ENCODE peak calls at places on chromosomes 4 and X, in four cellular contexts. V is keratinocyte, L is PC-3, B is neuronal stem cell. Q is an unnamed sample. For H3K36me3 and H3K4me1, the result is how much of the 10 kb centered on the place peaks cover.

GRCh38 chrX:113947548-113947947 is 636.3 kb upstream of the HTR2C start:
- DNase-seq in V (no peak), L (no peak), B (no peak), Q (no peak)

GRCh38 chr4:145935253-145936141 is 3.1 kb downstream of the ZNF827 start:
- DNase-seq in V (no peak), L (no peak), B (no peak), Q (peak)

GRCh38 chrX:131577999-131578734 is 34.3 kb downstream of the OR13H1 start:
- DNase-seq in V (no peak), L (no peak), B (no peak), Q (no peak)

GRCh38 chrX:4240541-4241194 is 527.2 kb upstream of the PRKX start:
- DNase-seq in V (no peak), L (no peak), B (no peak), Q (no peak)

GRCh38 chr4:63965875-63966274 is 443.4 kb downstream of the TECRL start:
- DNase-seq in V (no peak), L (no peak), B (no peak), Q (no peak)

GRCh38 chrX:147848543-147849448 is 62.9 kb upstream of the FMR1 start:
- DNase-seq in V (no peak), L (no peak), B (no peak), Q (no peak)

GRCh38 chrX:35380808-35381700 is 417.1 kb upstream of the MAGEB16 start:
- DNase-seq in V (no peak), L (peak), B (no peak), Q (peak)

GRCh38 chr4:3836802-3837601 is 70.8 kb downstream of the ADRA2C start:
- DNase-seq in V (no peak), L (no peak), B (peak), Q (no peak)

GRCh38 chr4:21688596-21689265 is 259.8 kb downstream of the KCNIP4 start:
- DNase-seq in V (no peak), L (no peak), B (no peak), Q (no peak)

GRCh38 chr4:123113193-123113592 is 190.8 kb upstream of the NUDT6 start:
- DNase-seq in V (no peak), L (no peak), B (no peak), Q (no peak)

GRCh38 chr4:47442980-47443379 is 20.5 kb downstream of the COMMD8 start:
- DNase-seq in V (no peak), L (no peak), B (no peak), Q (no peak)

GRCh38 chr4:185013715-185014114 is 4.6 kb upstream of the HELT start:
- DNase-seq in V (no peak), L (no peak), B (no peak), Q (no peak)

GRCh38 chrX:13223868-13224555 is 95.8 kb downstream of the ATXN3L start:
- DNase-seq in V (peak), L (peak), B (no peak), Q (peak)

GRCh38 chrX:69616520-69617203 is 749 bp downstream of the EDA start:
- DNase-seq in V (no peak), L (no peak), B (no peak), Q (peak)

GRCh38 chr4:123398803-123399637 is 2.4 kb downstream of the SPRY1 start:
- DNase-seq in V (no peak), L (peak), B (peak), Q (peak)

GRCh38 chr4:46878641-46879040 is 30.4 kb downstream of the COX7B2 start:
- DNase-seq in V (no peak), L (no peak), B (no peak), Q (no peak)

GRCh38 chr4:41294445-41295062 is 37.8 kb downstream of the UCHL1 start:
- DNase-seq in V (no peak), L (no peak), B (peak), Q (no peak)

GRCh38 chr4:80507507-80507906 is 172.0 kb downstream of the CFAP299 start:
- DNase-seq in V (no peak), L (no peak), B (no peak), Q (no peak)

GRCh38 chrX:107769581-107770317 is 5.8 kb downstream of the TSC22D3 start:
- DNase-seq in V (no peak), L (no peak), B (no peak), Q (no peak)

GRCh38 chr4:61442936-61443335 is 242.8 kb downstream of the ADGRL3 start:
- DNase-seq in V (no peak), L (no peak), B (no peak), Q (peak)

GRCh38 chr4:914531-914930 is 17.6 kb downstream of the GAK start:
- DNase-seq in V (no peak), L (no peak), B (no peak), Q (no peak)

GRCh38 chr4:151356510-151356909 is 31.1 kb upstream of the SH3D19 start:
- DNase-seq in V (no peak), L (peak), B (no peak), Q (no peak)

GRCh38 chr4:155026715-155027114 is 181.7 kb upstream of the NPY2R start:
- DNase-seq in V (no peak), L (no peak), B (no peak), Q (no peak)

GRCh38 chr4:5812506-5813229 is 80.2 kb downstream of the CRMP1 start:
- DNase-seq in V (peak), L (peak), B (peak), Q (peak)

GRCh38 chrX:16827225-16827624 is 41.0 kb downstream of the TXLNG start:
- DNase-seq in V (no peak), L (no peak), B (no peak), Q (no peak)

GRCh38 chrX:13898603-13899002 is 81.7 kb upstream of the GPM6B start:
- DNase-seq in V (peak), L (peak), B (no peak), Q (no peak)

GRCh38 chr4:81905966-81906365 is 434.3 kb upstream of the RASGEF1B start:
- DNase-seq in V (no peak), L (no peak), B (no peak), Q (no peak)

GRCh38 chr4:26953361-26953760 is 92.7 kb downstream of the STIM2 start:
- DNase-seq in V (no peak), L (no peak), B (no peak), Q (peak)

GRCh38 chr4:117134386-117134785 is 49.0 kb upstream of the TRAM1L1 start:
- DNase-seq in V (peak), L (peak), B (peak), Q (peak)

GRCh38 chr4:4502694-4503311 is 39.0 kb downstream of the STX18 start:
- DNase-seq in V (no peak), L (no peak), B (no peak), Q (no peak)

GRCh38 chrX:19889582-19890342 is 2.4 kb upstream of the SH3KBP1 start:
- DNase-seq in V (no peak), L (peak), B (no peak), Q (peak)

GRCh38 chrX:101232316-101232715 is 12.7 kb downstream of the DRP2 start:
- DNase-seq in V (no peak), L (no peak), B (no peak), Q (no peak)

GRCh38 chrX:17629519-17629918 is 107.8 kb upstream of the SCML1 start:
- DNase-seq in V (no peak), L (no peak), B (no peak), Q (no peak)

GRCh38 chr4:41728571-41728908 is 20.0 kb downstream of the PHOX2B start:
- DNase-seq in V (no peak), L (peak), B (no peak), Q (no peak)

GRCh38 chrX:109936114-109936513 is 66.8 kb upstream of the TMEM164 start:
- DNase-seq in V (no peak), L (no peak), B (no peak), Q (peak)

GRCh38 chr4:180336494-180337090 is 1906.6 kb upstream of the TENM3 start:
- DNase-seq in V (no peak), L (no peak), B (no peak), Q (no peak)
- H3K9ac ChIP-seq in V (no peak), L (no peak), B (no peak), Q (no peak)

GRCh38 chrX:53674581-53674980 is 11.9 kb downstream of the HUWE1 start:
- DNase-seq in V (no peak), L (peak), B (no peak), Q (no peak)

GRCh38 chrX:53683556-53684414 is 2.7 kb downstream of the HUWE1 start:
- DNase-seq in V (peak), L (peak), B (peak), Q (peak)

GRCh38 chrX:53682885-53683555 is 3.5 kb downstream of the HUWE1 start:
- DNase-seq in V (no peak), L (peak), B (no peak), Q (peak)

GRCh38 chrX:53681661-53682060 is 4.9 kb downstream of the HUWE1 start:
- DNase-seq in V (no peak), L (peak), B (no peak), Q (peak)

DNA sequence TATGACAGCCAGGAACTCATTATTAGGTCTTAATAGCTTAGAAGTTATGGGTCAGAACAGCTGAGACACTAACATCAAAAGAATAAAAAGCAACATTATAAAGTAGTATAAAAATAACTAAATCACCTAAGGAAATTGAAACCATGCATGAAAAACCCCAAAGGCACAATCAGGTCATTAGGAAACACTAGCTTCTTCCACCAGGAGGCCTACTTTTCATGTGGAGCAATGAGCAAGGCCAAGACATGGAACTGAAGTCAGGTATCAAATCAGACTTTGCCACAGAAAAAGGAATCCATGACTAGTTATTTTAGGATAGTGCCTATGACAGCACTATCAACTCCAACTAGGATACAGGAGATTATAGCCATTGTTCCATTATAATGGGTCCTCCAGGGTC is 7.9 kb downstream of the HUWE1 start:
- DNase-seq in V (no peak), L (peak), B (no peak), Q (peak)
- H3K36me3 ChIP-seq in V (under half), L (half or more), B (half or more), Q (half or more)

GRCh38 chr4:56979674-56980073 is 978 bp downstream of the POLR2B start:
- DNase-seq in V (no peak), L (peak), B (no peak), Q (peak)
- H3K4me1 ChIP-seq in V (under half), L (under half), B (under half), Q (under half)

DNA sequence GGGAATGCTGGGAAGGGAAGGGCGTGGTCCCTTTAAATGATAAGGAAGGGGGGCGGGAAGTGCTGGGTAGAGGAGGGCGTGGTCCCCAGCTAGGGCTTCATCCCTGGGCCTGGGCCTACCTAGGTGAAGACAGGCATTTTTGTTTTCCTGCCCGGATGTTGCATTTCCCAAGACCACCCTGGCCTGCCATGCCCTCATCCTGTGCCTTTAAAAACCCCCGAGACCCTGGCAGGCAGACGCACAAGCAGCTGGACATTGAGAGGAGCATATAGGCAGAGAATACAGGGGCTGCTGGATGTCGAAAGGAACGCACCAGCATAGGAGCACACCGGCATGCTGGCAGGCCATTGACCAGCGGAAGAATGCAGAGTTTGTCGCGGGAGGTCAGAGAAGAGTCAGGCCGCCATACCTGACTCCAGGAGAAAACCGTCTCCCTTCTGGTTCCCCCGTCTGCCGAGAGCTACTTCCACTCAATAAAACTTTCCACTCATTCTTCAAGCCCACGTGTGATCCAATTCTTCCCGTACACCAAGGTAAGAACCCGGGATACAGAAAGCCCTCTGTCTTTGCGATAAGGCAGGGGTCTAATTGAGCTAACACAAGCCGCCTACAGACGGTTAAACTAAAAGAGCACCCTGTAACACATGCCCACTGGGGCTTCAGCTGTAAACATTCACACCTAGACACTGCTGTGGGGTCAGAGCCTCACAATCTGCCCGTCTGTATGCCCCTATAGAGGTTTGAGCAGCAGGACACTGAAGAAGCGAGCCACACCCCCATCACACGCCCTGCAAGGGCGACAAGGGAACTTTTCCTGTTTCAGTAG is 2.9 kb upstream of the AGA start:
- DNase-seq in V (no peak), L (no peak), B (no peak), Q (no peak)
- H3K9ac ChIP-seq in V (no peak), L (no peak), B (no peak), Q (no peak)

DNA sequence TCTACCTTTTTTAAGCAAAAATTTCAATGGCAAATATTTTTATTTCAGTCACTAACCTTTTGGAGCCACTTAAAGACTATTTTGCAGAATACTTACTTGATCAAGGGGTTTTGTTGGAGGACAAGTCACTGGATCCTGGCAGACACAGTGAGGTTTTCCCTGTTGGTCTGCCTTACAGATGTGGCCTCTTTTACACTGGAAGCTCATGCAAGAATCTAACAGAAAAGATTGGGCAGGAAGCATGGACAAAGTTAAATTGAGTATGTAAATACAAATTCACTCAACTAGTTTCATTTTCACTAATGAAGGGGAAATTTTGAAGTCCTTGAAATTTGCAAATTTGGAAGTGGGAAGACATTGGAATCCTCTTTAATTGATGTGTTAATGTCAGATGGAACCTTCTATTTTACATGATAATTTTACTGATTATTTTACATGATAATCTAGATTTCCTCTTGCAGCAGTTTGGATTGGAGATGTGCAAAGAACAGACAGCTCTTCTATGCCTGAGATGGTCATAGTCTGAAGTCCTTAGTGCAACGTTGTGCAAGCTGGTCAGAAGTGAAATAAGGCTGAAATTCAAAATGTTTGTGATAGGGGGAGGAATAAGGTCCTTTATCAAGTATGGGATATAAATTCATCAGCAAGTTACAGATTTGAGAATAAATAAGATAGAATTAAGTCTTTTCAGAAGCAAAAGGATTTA is 38.4 kb downstream of the SPARCL1 start:
- DNase-seq in V (no peak), L (no peak), B (no peak), Q (no peak)
- H3K36me3 ChIP-seq in V (under half), L (under half), B (under half), Q (under half)

DNA sequence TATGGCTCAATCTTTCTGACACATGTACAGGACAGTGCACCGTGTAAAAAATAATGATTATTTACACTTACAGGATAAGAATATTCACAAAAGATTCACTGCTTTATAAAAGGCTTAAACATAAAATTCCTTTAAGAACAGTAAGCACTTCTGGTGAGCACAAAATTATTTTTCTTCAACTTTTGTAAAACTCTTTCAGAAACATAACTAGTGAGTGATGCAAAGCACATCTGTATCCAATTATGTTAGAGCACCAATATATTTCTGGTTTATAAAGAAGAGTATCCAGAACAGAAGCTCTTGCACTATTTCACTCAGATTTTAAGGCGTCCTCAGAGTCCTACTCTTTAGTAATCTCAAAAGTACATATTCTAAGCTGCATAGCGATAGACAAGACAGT is 275.9 kb downstream of the C4orf33 start:
- DNase-seq in V (no peak), L (no peak), B (no peak), Q (peak)
- H3K4me1 ChIP-seq in V (under half), L (under half), B (under half), Q (under half)

DNA sequence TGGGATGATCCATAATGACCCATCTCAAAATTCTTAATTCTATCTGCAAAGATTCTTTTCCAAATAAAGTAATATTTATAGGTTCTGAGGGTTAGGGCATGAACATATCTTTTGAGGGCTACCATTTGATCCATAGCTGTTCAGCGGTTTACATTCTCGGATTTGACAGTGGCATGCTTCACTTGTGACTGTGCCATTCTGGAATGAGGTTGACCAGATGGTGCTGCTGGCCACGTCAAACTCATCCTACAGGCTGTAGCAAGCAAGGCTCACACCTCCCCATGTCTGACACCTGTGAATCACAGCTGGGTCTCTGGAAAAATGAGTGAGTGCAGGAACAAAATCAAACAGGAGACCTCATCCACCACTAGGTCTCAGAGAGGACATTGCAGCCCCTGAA is 280.5 kb downstream of the DHRSX start:
- DNase-seq in V (no peak), L (no peak), B (no peak), Q (no peak)
- H3K9ac ChIP-seq in V (no peak), L (no peak), B (no peak), Q (no peak)

DNA sequence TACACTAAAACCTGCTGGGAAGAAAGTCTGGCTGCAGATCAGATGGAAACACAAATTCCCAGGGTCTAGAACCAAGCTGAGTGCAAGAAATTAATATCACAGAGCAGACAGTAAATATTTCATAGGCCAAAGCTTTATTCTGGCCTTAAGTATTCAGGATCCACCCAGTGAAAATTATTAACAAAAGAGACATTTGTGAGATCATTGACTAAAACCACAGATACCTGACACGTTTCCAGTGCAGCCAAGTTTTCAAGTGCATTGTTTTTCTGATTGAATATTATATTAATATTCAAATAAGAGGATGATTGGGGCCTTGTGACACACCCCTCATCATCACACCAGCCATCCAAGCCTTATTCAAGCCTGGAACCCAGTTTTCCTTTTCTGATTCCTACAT is 10.3 kb downstream of the ELOVL6 start:
- DNase-seq in V (no peak), L (no peak), B (no peak), Q (no peak)
- H3K36me3 ChIP-seq in V (under half), L (under half), B (half or more), Q (under half)

GRCh38 chr4:99878604-99879003 is 15.6 kb downstream of the LAMTOR3 start:
- DNase-seq in V (no peak), L (no peak), B (no peak), Q (no peak)
- H3K4me1 ChIP-seq in V (under half), L (under half), B (under half), Q (under half)

Q was measured in adipocyte.